ENCODE peak calls at places on chromosomes 13 and 19, in ten cellular contexts. One of them, this sample, is unnamed.
A peak's percentile ranks its signal among the peaks of the same experiment; 100 is the strongest.

GRCh38 chr13:48231080-48231479 is 1.9 kb upstream of the ITM2B start:
- DNase-seq in ovary: peak; percentile 44
- DNase-seq in IMR-90: no peak
- DNase-seq in effector memory CD4-positive, alpha-beta T cell: no peak
- DNase-seq in DND-41: no peak
- DNase-seq in heart left ventricle: no peak
- DNase-seq in SK-N-SH: no peak
- DNase-seq in brain microvascular endothelial cell: no peak
- DNase-seq in prostate gland: no peak
- DNase-seq in SJSA1: no peak
- DNase-seq in this sample: no peak

GRCh38 chr13:46119883-46120614 is 15.2 kb upstream of the CPB2 start:
- DNase-seq in ovary: peak; percentile 10
- DNase-seq in IMR-90: peak; percentile 19
- DNase-seq in effector memory CD4-positive, alpha-beta T cell: no peak
- DNase-seq in DND-41: no peak
- DNase-seq in heart left ventricle: no peak
- DNase-seq in SK-N-SH: no peak
- DNase-seq in brain microvascular endothelial cell: peak; percentile 65
- DNase-seq in prostate gland: no peak
- DNase-seq in SJSA1: no peak
- DNase-seq in this sample: no peak

GRCh38 chr13:23867027-23867491 is 22.1 kb downstream of the MIPEP start:
- DNase-seq in ovary: no peak
- DNase-seq in IMR-90: peak; percentile 85
- DNase-seq in effector memory CD4-positive, alpha-beta T cell: no peak
- DNase-seq in DND-41: no peak
- DNase-seq in heart left ventricle: no peak
- DNase-seq in SK-N-SH: no peak
- DNase-seq in brain microvascular endothelial cell: peak; percentile 79
- DNase-seq in prostate gland: no peak
- DNase-seq in SJSA1: no peak
- DNase-seq in this sample: no peak

GRCh38 chr13:91576590-91576989 is 178.2 kb downstream of the GPC5 start:
- DNase-seq in ovary: no peak
- DNase-seq in IMR-90: no peak
- DNase-seq in effector memory CD4-positive, alpha-beta T cell: no peak
- DNase-seq in DND-41: no peak
- DNase-seq in heart left ventricle: no peak
- DNase-seq in SK-N-SH: no peak
- DNase-seq in brain microvascular endothelial cell: no peak
- DNase-seq in prostate gland: no peak
- DNase-seq in SJSA1: no peak
- DNase-seq in this sample: no peak

GRCh38 chr13:91399189-91400093 is 1.0 kb downstream of the GPC5 start:
- DNase-seq in ovary: no peak
- DNase-seq in IMR-90: no peak
- DNase-seq in effector memory CD4-positive, alpha-beta T cell: no peak
- DNase-seq in DND-41: no peak
- DNase-seq in heart left ventricle: no peak
- DNase-seq in SK-N-SH: peak; percentile 10
- DNase-seq in brain microvascular endothelial cell: no peak
- DNase-seq in prostate gland: no peak
- DNase-seq in SJSA1: no peak
- DNase-seq in this sample: no peak

GRCh38 chr13:102948006-102948405 is 102.2 kb downstream of the ERCC5 start:
- DNase-seq in ovary: no peak
- DNase-seq in IMR-90: no peak
- DNase-seq in effector memory CD4-positive, alpha-beta T cell: no peak
- DNase-seq in DND-41: no peak
- DNase-seq in heart left ventricle: peak; percentile 24
- DNase-seq in SK-N-SH: no peak
- DNase-seq in brain microvascular endothelial cell: no peak
- DNase-seq in prostate gland: no peak
- DNase-seq in SJSA1: no peak
- DNase-seq in this sample: no peak

GRCh38 chr19:55600336-55601028 is 394 bp downstream of the ZNF524 start:
- DNase-seq in ovary: peak; percentile 80
- DNase-seq in IMR-90: peak; percentile 54
- DNase-seq in effector memory CD4-positive, alpha-beta T cell: no peak
- DNase-seq in DND-41: peak; percentile 94
- DNase-seq in heart left ventricle: peak; percentile 82
- DNase-seq in SK-N-SH: peak; percentile 89
- DNase-seq in brain microvascular endothelial cell: no peak
- DNase-seq in prostate gland: no peak
- DNase-seq in SJSA1: no peak
- DNase-seq in this sample: peak; percentile 76

GRCh38 chr19:53989600-53990533 is 1.6 kb upstream of the CACNG6 start:
- DNase-seq in ovary: no peak
- DNase-seq in IMR-90: no peak
- DNase-seq in effector memory CD4-positive, alpha-beta T cell: no peak
- DNase-seq in DND-41: no peak
- DNase-seq in heart left ventricle: no peak
- DNase-seq in SK-N-SH: no peak
- DNase-seq in brain microvascular endothelial cell: no peak
- DNase-seq in prostate gland: no peak
- DNase-seq in SJSA1: no peak
- DNase-seq in this sample: no peak

GRCh38 chr13:108859202-108860012 is 230.0 kb downstream of the MYO16 start:
- DNase-seq in ovary: no peak
- DNase-seq in IMR-90: peak; percentile 92
- DNase-seq in effector memory CD4-positive, alpha-beta T cell: no peak
- DNase-seq in DND-41: no peak
- DNase-seq in heart left ventricle: no peak
- DNase-seq in SK-N-SH: no peak
- DNase-seq in brain microvascular endothelial cell: peak; percentile 76
- DNase-seq in prostate gland: no peak
- DNase-seq in SJSA1: peak; percentile 87
- DNase-seq in this sample: no peak

DNA sequence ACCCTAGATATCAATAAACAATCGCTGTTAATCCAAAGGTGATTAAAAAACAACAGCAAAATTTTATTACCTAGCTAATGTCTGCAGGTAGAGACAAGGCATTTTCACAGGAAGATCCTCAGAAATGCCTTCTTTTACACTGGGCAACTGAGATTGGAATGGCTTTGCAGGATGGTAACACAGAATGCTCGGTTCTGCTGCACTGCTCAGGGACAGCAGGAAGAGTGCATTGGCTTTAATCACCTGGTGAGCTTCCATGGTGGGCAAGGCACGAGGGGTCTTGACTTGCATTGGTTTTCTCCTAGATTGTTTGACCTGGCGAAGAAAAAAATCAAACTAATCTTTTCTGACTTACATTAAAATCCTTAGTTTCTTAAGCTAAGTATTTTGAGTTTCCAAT is 68.3 kb upstream of the FBXL3 start:
- DNase-seq in ovary: no peak
- DNase-seq in IMR-90: no peak
- DNase-seq in effector memory CD4-positive, alpha-beta T cell: no peak
- DNase-seq in DND-41: no peak
- DNase-seq in heart left ventricle: no peak
- DNase-seq in SK-N-SH: no peak
- DNase-seq in brain microvascular endothelial cell: no peak
- DNase-seq in prostate gland: no peak
- DNase-seq in SJSA1: no peak
- DNase-seq in this sample: no peak
- H3K36me3 ChIP-seq in ovary: no peaks in the 10 kb centered on the region
- H3K36me3 ChIP-seq in IMR-90: peaks cover 17% of the 10 kb centered on the region
- H3K36me3 ChIP-seq in effector memory CD4-positive, alpha-beta T cell: peaks cover 62% of the 10 kb centered on the region
- H3K36me3 ChIP-seq in DND-41: peaks cover 74% of the 10 kb centered on the region
- H3K36me3 ChIP-seq in heart left ventricle: peaks cover 100% of the 10 kb centered on the region
- H3K36me3 ChIP-seq in SK-N-SH: peaks cover 67% of the 10 kb centered on the region
- H3K36me3 ChIP-seq in brain microvascular endothelial cell: peaks cover 6% of the 10 kb centered on the region
- H3K36me3 ChIP-seq in prostate gland: no peaks in the 10 kb centered on the region
- H3K36me3 ChIP-seq in SJSA1: peaks cover 17% of the 10 kb centered on the region
- H3K36me3 ChIP-seq in this sample: peaks cover 12% of the 10 kb centered on the region

DNA sequence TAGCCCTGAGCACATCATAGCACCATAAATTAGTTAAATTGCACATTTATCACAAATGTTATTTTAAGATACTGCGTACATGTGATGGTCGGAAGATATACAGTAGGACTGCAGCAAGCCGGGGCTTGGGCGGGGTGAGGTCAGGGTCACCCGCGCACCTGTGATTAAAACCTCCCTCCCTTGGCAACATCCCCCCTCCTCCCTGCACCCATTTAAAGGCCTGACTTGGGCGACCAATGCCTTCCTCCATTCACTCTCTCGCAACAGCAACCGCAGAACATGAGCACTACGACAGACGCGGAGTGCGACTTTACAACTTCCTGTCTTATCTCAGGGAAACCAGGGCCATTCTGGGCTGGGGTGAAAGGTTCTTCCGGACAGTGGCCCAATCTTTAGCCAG is 76.5 kb downstream of the TSHZ3 start:
- DNase-seq in ovary: no peak
- DNase-seq in IMR-90: no peak
- DNase-seq in effector memory CD4-positive, alpha-beta T cell: no peak
- DNase-seq in DND-41: no peak
- DNase-seq in heart left ventricle: no peak
- DNase-seq in SK-N-SH: no peak
- DNase-seq in brain microvascular endothelial cell: no peak
- DNase-seq in prostate gland: no peak
- DNase-seq in SJSA1: no peak
- DNase-seq in this sample: no peak
- H3K36me3 ChIP-seq in ovary: no peaks in the 10 kb centered on the region
- H3K36me3 ChIP-seq in IMR-90: peaks cover 31% of the 10 kb centered on the region
- H3K36me3 ChIP-seq in effector memory CD4-positive, alpha-beta T cell: no peaks in the 10 kb centered on the region
- H3K36me3 ChIP-seq in DND-41: peaks cover 7% of the 10 kb centered on the region
- H3K36me3 ChIP-seq in heart left ventricle: peaks cover 21% of the 10 kb centered on the region
- H3K36me3 ChIP-seq in SK-N-SH: peaks cover 5% of the 10 kb centered on the region
- H3K36me3 ChIP-seq in brain microvascular endothelial cell: peaks cover 13% of the 10 kb centered on the region
- H3K36me3 ChIP-seq in prostate gland: no peaks in the 10 kb centered on the region
- H3K36me3 ChIP-seq in SJSA1: peaks cover 31% of the 10 kb centered on the region
- H3K36me3 ChIP-seq in this sample: no peaks in the 10 kb centered on the region

GRCh38 chr19:1214862-1215731 is 9.5 kb downstream of the STK11 start:
- DNase-seq in ovary: no peak
- DNase-seq in IMR-90: no peak
- DNase-seq in effector memory CD4-positive, alpha-beta T cell: no peak
- DNase-seq in DND-41: no peak
- DNase-seq in heart left ventricle: peak; percentile 74
- DNase-seq in SK-N-SH: peak; percentile 83
- DNase-seq in brain microvascular endothelial cell: no peak
- DNase-seq in prostate gland: no peak
- DNase-seq in SJSA1: no peak
- DNase-seq in this sample: no peak
- H3K36me3 ChIP-seq in ovary: no peaks in the 10 kb centered on the region
- H3K36me3 ChIP-seq in IMR-90: peaks cover 16% of the 10 kb centered on the region
- H3K36me3 ChIP-seq in effector memory CD4-positive, alpha-beta T cell: peaks cover 9% of the 10 kb centered on the region
- H3K36me3 ChIP-seq in DND-41: peaks cover 68% of the 10 kb centered on the region
- H3K36me3 ChIP-seq in heart left ventricle: peaks cover 5% of the 10 kb centered on the region
- H3K36me3 ChIP-seq in SK-N-SH: peaks cover under 1% of the 10 kb centered on the region
- H3K36me3 ChIP-seq in brain microvascular endothelial cell: peaks cover 5% of the 10 kb centered on the region
- H3K36me3 ChIP-seq in prostate gland: no peaks in the 10 kb centered on the region
- H3K36me3 ChIP-seq in SJSA1: peaks cover 62% of the 10 kb centered on the region
- H3K36me3 ChIP-seq in this sample: no peaks in the 10 kb centered on the region

GRCh38 chr19:10552596-10553053 is 8.9 kb downstream of the ATG4D start:
- DNase-seq in ovary: no peak
- DNase-seq in IMR-90: no peak
- DNase-seq in effector memory CD4-positive, alpha-beta T cell: no peak
- DNase-seq in DND-41: peak; percentile 67
- DNase-seq in heart left ventricle: no peak
- DNase-seq in SK-N-SH: peak; percentile 75
- DNase-seq in brain microvascular endothelial cell: no peak
- DNase-seq in prostate gland: no peak
- DNase-seq in SJSA1: peak; percentile 47
- DNase-seq in this sample: no peak
- H3K36me3 ChIP-seq in ovary: no peaks in the 10 kb centered on the region
- H3K36me3 ChIP-seq in IMR-90: peaks cover 68% of the 10 kb centered on the region
- H3K36me3 ChIP-seq in effector memory CD4-positive, alpha-beta T cell: peaks cover 75% of the 10 kb centered on the region
- H3K36me3 ChIP-seq in DND-41: peaks cover 76% of the 10 kb centered on the region
- H3K36me3 ChIP-seq in heart left ventricle: peaks cover 100% of the 10 kb centered on the region
- H3K36me3 ChIP-seq in SK-N-SH: peaks cover 32% of the 10 kb centered on the region
- H3K36me3 ChIP-seq in brain microvascular endothelial cell: peaks cover 58% of the 10 kb centered on the region
- H3K36me3 ChIP-seq in prostate gland: peaks cover 14% of the 10 kb centered on the region
- H3K36me3 ChIP-seq in SJSA1: peaks cover 84% of the 10 kb centered on the region
- H3K36me3 ChIP-seq in this sample: peaks cover 60% of the 10 kb centered on the region

GRCh38 chr13:30363725-30364124 is 56.4 kb upstream of the KATNAL1 start:
- DNase-seq in ovary: no peak
- DNase-seq in IMR-90: no peak
- DNase-seq in effector memory CD4-positive, alpha-beta T cell: no peak
- DNase-seq in DND-41: no peak
- DNase-seq in heart left ventricle: no peak
- DNase-seq in SK-N-SH: no peak
- DNase-seq in brain microvascular endothelial cell: no peak
- DNase-seq in prostate gland: no peak
- DNase-seq in SJSA1: no peak
- DNase-seq in this sample: no peak

GRCh38 chr13:30360586-30360985 is 53.2 kb upstream of the KATNAL1 start:
- DNase-seq in ovary: no peak
- DNase-seq in IMR-90: no peak
- DNase-seq in effector memory CD4-positive, alpha-beta T cell: no peak
- DNase-seq in DND-41: no peak
- DNase-seq in heart left ventricle: no peak
- DNase-seq in SK-N-SH: no peak
- DNase-seq in brain microvascular endothelial cell: no peak
- DNase-seq in prostate gland: no peak
- DNase-seq in SJSA1: no peak
- DNase-seq in this sample: no peak

GRCh38 chr13:30362005-30362788 is 54.8 kb upstream of the KATNAL1 start:
- DNase-seq in ovary: no peak
- DNase-seq in IMR-90: no peak
- DNase-seq in effector memory CD4-positive, alpha-beta T cell: no peak
- DNase-seq in DND-41: no peak
- DNase-seq in heart left ventricle: no peak
- DNase-seq in SK-N-SH: no peak
- DNase-seq in brain microvascular endothelial cell: no peak
- DNase-seq in prostate gland: no peak
- DNase-seq in SJSA1: no peak
- DNase-seq in this sample: no peak

GRCh38 chr13:30362869-30363268 is 55.5 kb upstream of the KATNAL1 start:
- DNase-seq in ovary: no peak
- DNase-seq in IMR-90: no peak
- DNase-seq in effector memory CD4-positive, alpha-beta T cell: no peak
- DNase-seq in DND-41: no peak
- DNase-seq in heart left ventricle: peak; percentile 34
- DNase-seq in SK-N-SH: no peak
- DNase-seq in brain microvascular endothelial cell: no peak
- DNase-seq in prostate gland: no peak
- DNase-seq in SJSA1: no peak
- DNase-seq in this sample: no peak

DNA sequence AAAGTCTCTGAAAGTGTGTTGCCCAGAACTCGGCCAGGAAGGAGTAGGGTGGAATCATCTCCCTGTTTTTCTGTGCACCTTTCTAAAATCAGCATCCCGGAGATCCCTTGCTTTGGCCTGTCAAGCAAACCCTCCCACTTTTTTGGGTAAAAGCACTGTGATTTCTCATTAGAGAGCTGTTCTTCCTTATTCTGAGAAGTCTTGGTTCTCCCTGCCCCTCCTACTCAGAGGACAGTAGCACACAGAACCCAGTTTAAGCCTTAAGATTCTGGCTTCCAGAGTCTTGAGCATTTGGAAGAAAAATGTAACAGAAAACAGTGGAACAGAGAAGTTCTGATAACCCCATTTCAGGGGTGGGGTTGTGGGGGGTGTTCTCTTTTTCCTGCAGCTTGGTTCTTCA is 52.6 kb upstream of the KATNAL1 start:
- DNase-seq in ovary: no peak
- DNase-seq in IMR-90: no peak
- DNase-seq in effector memory CD4-positive, alpha-beta T cell: no peak
- DNase-seq in DND-41: no peak
- DNase-seq in heart left ventricle: no peak
- DNase-seq in SK-N-SH: no peak
- DNase-seq in brain microvascular endothelial cell: no peak
- DNase-seq in prostate gland: no peak
- DNase-seq in SJSA1: no peak
- DNase-seq in this sample: no peak
- H3K36me3 ChIP-seq in ovary: no peaks in the 10 kb centered on the region
- H3K36me3 ChIP-seq in IMR-90: no peaks in the 10 kb centered on the region
- H3K36me3 ChIP-seq in effector memory CD4-positive, alpha-beta T cell: peaks cover 24% of the 10 kb centered on the region
- H3K36me3 ChIP-seq in DND-41: peaks cover 7% of the 10 kb centered on the region
- H3K36me3 ChIP-seq in heart left ventricle: no peaks in the 10 kb centered on the region
- H3K36me3 ChIP-seq in SK-N-SH: no peaks in the 10 kb centered on the region
- H3K36me3 ChIP-seq in brain microvascular endothelial cell: no peaks in the 10 kb centered on the region
- H3K36me3 ChIP-seq in prostate gland: no peaks in the 10 kb centered on the region
- H3K36me3 ChIP-seq in SJSA1: no peaks in the 10 kb centered on the region
- H3K36me3 ChIP-seq in this sample: peaks cover 5% of the 10 kb centered on the region

This sample was measured in CD8-positive, alpha-beta memory T cell.